ENCODE peak calls at places on chromosomes 11 and 22, in eight cellular contexts. I is psoas muscle, C is fibroblast of lung, K is coronary artery, J is lung, U is neural progenitor cell, E is PC-9, X is esophagus muscularis mucosa. T is an unnamed sample.

GRCh38 chr11:5443835-5444393 is 2.6 kb upstream of the OR51I1 start:
- DNase-seq in I (no peak), C (no peak), K (no peak), J (no peak), U (no peak), E (no peak), X (no peak), T (no peak)

GRCh38 chr11:46901156-46901555 is 17.2 kb downstream of the LRP4 start:
- DNase-seq in I (no peak), C (no peak), K (no peak), J (no peak), U (no peak), E (peak), X (no peak), T (no peak)

GRCh38 chr11:105367129-105367528 is 227.6 kb upstream of the CARD18 start:
- DNase-seq in I (no peak), C (no peak), K (no peak), J (no peak), U (no peak), E (peak), X (no peak), T (no peak)

GRCh38 chr11:43508511-43508918 is 149.8 kb downstream of the TTC17 start:
- DNase-seq in I (no peak), C (peak), K (no peak), J (no peak), U (no peak), E (peak), X (no peak), T (no peak)

GRCh38 chr22:44369241-44369652 is 56.5 kb upstream of the SHISAL1 start:
- DNase-seq in I (no peak), C (no peak), K (peak), J (no peak), U (peak), E (no peak), X (no peak), T (no peak)

GRCh38 chr11:66867425-66868040 is 10.7 kb downstream of the LRFN4 start:
- DNase-seq in I (no peak), C (no peak), K (no peak), J (no peak), U (no peak), E (no peak), X (no peak), T (no peak)

GRCh38 chr22:28829358-28830181 is 29.2 kb upstream of the XBP1 start:
- DNase-seq in I (peak), C (peak), K (peak), J (peak), U (peak), E (peak), X (peak), T (peak)

GRCh38 chr11:60334005-60334620 is 7.1 kb downstream of the MS4A6E start:
- DNase-seq in I (no peak), C (peak), K (no peak), J (peak), U (peak), E (no peak), X (no peak), T (peak)

GRCh38 chr22:37599161-37599560 is 9.5 kb upstream of the GGA1 start:
- DNase-seq in I (no peak), C (no peak), K (no peak), J (no peak), U (no peak), E (peak), X (no peak), T (peak)

GRCh38 chr22:40462195-40462988 is 92.0 kb downstream of the SGSM3 start:
- DNase-seq in I (no peak), C (no peak), K (no peak), J (no peak), U (no peak), E (no peak), X (no peak), T (no peak)

GRCh38 chr22:34414467-34415440 is 494.5 kb upstream of the LARGE1 start:
- DNase-seq in I (no peak), C (peak), K (no peak), J (peak), U (peak), E (peak), X (peak), T (no peak)

GRCh38 chr11:1553808-1554594 is 18.1 kb downstream of the DUSP8 start:
- DNase-seq in I (no peak), C (no peak), K (no peak), J (peak), U (no peak), E (peak), X (no peak), T (no peak)

GRCh38 chr11:69880041-69880802 is 61.0 kb upstream of the FGF3 start:
- DNase-seq in I (no peak), C (no peak), K (no peak), J (no peak), U (no peak), E (peak), X (no peak), T (peak)

GRCh38 chr11:134372961-134373360 is 39.1 kb downstream of the B3GAT1 start:
- DNase-seq in I (no peak), C (no peak), K (no peak), J (no peak), U (peak), E (no peak), X (no peak), T (peak)

GRCh38 chr11:125141686-125142535 is 22.6 kb upstream of the PKNOX2 start:
- DNase-seq in I (peak), C (peak), K (peak), J (peak), U (peak), E (no peak), X (no peak), T (peak)

GRCh38 chr11:40183073-40184064 is 1276.1 kb downstream of the LRRC4C start:
- DNase-seq in I (no peak), C (no peak), K (no peak), J (no peak), U (no peak), E (no peak), X (no peak), T (no peak)

GRCh38 chr11:82899957-82900276 is 313 bp downstream of the PRCP start:
- DNase-seq in I (no peak), C (peak), K (no peak), J (no peak), U (no peak), E (no peak), X (no peak), T (no peak)

GRCh38 chr11:82899191-82899820 is 924 bp downstream of the PRCP start:
- DNase-seq in I (no peak), C (no peak), K (no peak), J (no peak), U (no peak), E (peak), X (no peak), T (no peak)

GRCh38 chr11:82900277-82901164 is at the start of gene PRCP:
- DNase-seq in I (peak), C (peak), K (peak), J (peak), U (peak), E (peak), X (peak), T (peak)

GRCh38 chr11:82896183-82896582 is 4.0 kb downstream of the PRCP start:
- DNase-seq in I (no peak), C (no peak), K (no peak), J (no peak), U (no peak), E (no peak), X (no peak), T (no peak)

GRCh38 chr11:82898242-82898641 is 2.0 kb downstream of the PRCP start:
- DNase-seq in I (no peak), C (no peak), K (no peak), J (no peak), U (no peak), E (no peak), X (no peak), T (no peak)
- H3K4me3 ChIP-seq in I (peak), C (peak), K (peak), J (no peak), U (no peak), E (no peak), X (peak), T (peak)

DNA sequence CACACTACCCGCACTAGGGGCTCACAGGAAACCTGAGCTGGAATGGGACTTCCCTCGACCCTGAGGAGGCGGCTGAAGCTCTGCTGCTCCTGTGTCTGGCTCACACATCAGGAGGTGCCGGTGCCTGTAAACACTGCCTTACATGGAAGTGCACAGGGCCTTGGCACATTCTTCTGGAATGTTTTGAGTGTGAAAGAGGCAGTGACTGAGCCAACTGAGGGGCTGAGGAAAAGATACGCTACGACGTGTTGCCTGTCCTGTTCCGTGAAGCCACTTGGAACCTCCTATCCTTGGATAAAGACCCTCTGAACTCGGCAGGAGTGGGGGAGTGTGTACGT is 10.5 kb downstream of the TXN2 start:
- DNase-seq in I (no peak), C (peak), K (no peak), J (no peak), U (no peak), E (no peak), X (no peak), T (no peak)
- H3K27ac ChIP-seq in I (peak), C (peak), K (peak), J (peak), U (no peak), E (peak), X (peak), T (no peak)

GRCh38 chr11:16632295-16633200 is 105.9 kb upstream of the C11orf58 start:
- DNase-seq in I (no peak), C (peak), K (no peak), J (no peak), U (peak), E (peak), X (no peak), T (no peak)
- TF ChIP-seq CTCF in I (no peak), C (peak), K (no peak), J (no peak), U (peak), E (peak), X (no peak), T (no peak)

GRCh38 chr11:61369372-61370348 is 7.5 kb downstream of the TMEM138 start:
- DNase-seq in I (peak), C (peak), K (no peak), J (peak), U (no peak), E (no peak), X (no peak), T (no peak)

GRCh38 chr11:61367406-61367805 is 5.2 kb downstream of the TMEM138 start:
- DNase-seq in I (no peak), C (no peak), K (no peak), J (no peak), U (no peak), E (no peak), X (no peak), T (no peak)

GRCh38 chr11:61372659-61373058 is 10.5 kb downstream of the TMEM138 start:
- DNase-seq in I (no peak), C (no peak), K (no peak), J (no peak), U (no peak), E (no peak), X (no peak), T (no peak)

GRCh38 chr11:61375709-61376108 is 13.5 kb downstream of the TMEM138 start:
- DNase-seq in I (no peak), C (peak), K (no peak), J (no peak), U (no peak), E (no peak), X (no peak), T (no peak)

DNA sequence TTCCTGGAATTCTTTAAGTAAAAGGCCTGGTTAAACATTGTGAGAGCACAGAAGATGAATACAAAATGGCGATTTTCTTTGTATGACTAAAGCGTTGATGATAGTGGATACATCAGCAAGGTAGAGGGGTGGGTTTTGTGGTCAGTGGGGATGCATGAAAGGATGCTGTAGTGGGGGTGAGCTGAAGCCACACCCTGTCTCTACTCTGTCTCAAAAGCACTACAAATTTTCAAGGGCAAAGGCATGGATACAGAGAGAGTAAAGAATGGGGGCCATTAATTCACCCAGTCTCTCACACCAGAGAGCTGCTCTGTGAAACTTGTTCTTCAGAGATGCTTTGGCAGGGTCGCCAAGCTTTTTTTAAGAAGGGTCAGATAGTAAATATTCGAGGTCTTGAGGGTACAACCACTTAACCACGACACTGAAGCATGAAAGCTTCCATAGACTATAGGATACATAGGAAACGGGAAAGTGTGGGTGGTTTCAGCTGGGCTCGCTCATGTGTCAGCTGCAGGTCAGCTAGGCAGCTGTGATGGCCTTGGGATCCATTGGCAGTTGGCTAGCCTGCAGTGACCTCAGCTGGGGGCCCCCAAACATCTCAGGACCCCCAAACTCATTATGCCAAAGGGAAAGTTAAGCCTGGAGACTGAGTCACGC is 8.3 kb downstream of the TMEM138 start:
- DNase-seq in I (no peak), C (peak), K (no peak), J (no peak), U (no peak), E (no peak), X (no peak), T (no peak)
- H3K4me3 ChIP-seq in I (no peak), C (no peak), K (no peak), J (no peak), U (no peak), E (no peak), X (no peak), T (no peak)

GRCh38 chr11:76666408-76666807 is 4.1 kb downstream of the LRRC32 start:
- DNase-seq in I (peak), C (peak), K (peak), J (no peak), U (peak), E (no peak), X (no peak), T (no peak)

GRCh38 chr11:76667271-76667818 is 3.2 kb downstream of the LRRC32 start:
- DNase-seq in I (no peak), C (no peak), K (peak), J (no peak), U (no peak), E (no peak), X (no peak), T (peak)

GRCh38 chr11:76666830-76667229 is 3.7 kb downstream of the LRRC32 start:
- DNase-seq in I (no peak), C (no peak), K (peak), J (no peak), U (no peak), E (no peak), X (no peak), T (no peak)

GRCh38 chr11:76668362-76669155 is 2.0 kb downstream of the LRRC32 start:
- DNase-seq in I (no peak), C (no peak), K (peak), J (no peak), U (no peak), E (no peak), X (no peak), T (no peak)

DNA sequence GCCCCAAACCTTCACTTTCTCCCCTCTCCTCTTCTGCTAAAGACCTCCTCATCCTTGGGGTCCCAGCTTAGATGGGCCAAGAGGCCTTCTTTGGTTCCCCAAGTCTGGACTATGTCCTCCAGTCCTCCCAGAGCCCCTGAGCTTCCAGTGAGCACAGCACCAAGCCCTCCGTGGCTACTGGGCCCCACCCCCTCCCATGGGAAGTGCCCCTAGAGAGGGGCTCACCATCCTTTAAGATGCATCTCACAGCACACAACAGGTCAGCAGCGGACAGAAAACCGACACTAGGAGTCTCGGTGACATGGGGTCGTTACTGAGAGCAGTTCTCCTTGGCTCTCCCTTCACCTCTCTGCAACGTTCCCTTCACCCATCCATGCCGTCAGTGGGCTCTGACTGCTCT is 2.7 kb downstream of the LRRC32 start:
- DNase-seq in I (no peak), C (no peak), K (peak), J (no peak), U (no peak), E (no peak), X (no peak), T (no peak)
- H3K27ac ChIP-seq in I (peak), C (no peak), K (peak), J (peak), U (no peak), E (no peak), X (peak), T (no peak)

T was measured in dorsolateral prefrontal cortex.